ENCODE peak calls at places on chromosomes 16 and 17, in four cellular contexts. One of them, this sample, is unnamed.

GRCh38 chr17:1362964-1363363 is 37.1 kb downstream of the YWHAE start:
- DNase-seq in GM13976: no peak
- DNase-seq in neural progenitor cell: no peak
- DNase-seq in neural crest cell: no peak
- DNase-seq in this sample: no peak

GRCh38 chr16:78503501-78504110 is 404.2 kb downstream of the WWOX start:
- DNase-seq in GM13976: peak
- DNase-seq in neural progenitor cell: peak
- DNase-seq in neural crest cell: peak
- DNase-seq in this sample: peak

GRCh38 chr17:11564483-11565380 is 33.5 kb upstream of the DNAH9 start:
- DNase-seq in GM13976: no peak
- DNase-seq in neural progenitor cell: no peak
- DNase-seq in neural crest cell: no peak
- DNase-seq in this sample: no peak

GRCh38 chr17:76585649-76586593 is at the start of gene ST6GALNAC2:
- DNase-seq in GM13976: peak
- DNase-seq in neural progenitor cell: peak
- DNase-seq in neural crest cell: peak
- DNase-seq in this sample: no peak

GRCh38 chr16:89397331-89397861 is 93.0 kb downstream of the ANKRD11 start:
- DNase-seq in GM13976: no peak
- DNase-seq in neural progenitor cell: no peak
- DNase-seq in neural crest cell: no peak
- DNase-seq in this sample: no peak

GRCh38 chr16:64991011-64991410 is 130.9 kb downstream of the CDH11 start:
- DNase-seq in GM13976: no peak
- DNase-seq in neural progenitor cell: no peak
- DNase-seq in neural crest cell: no peak
- DNase-seq in this sample: no peak

GRCh38 chr16:64907844-64908243 is 214.0 kb downstream of the CDH11 start:
- DNase-seq in GM13976: no peak
- DNase-seq in neural progenitor cell: no peak
- DNase-seq in neural crest cell: no peak
- DNase-seq in this sample: no peak

GRCh38 chr16:20822451-20823128 is 16.3 kb downstream of the REXO5 start:
- DNase-seq in GM13976: no peak
- DNase-seq in neural progenitor cell: no peak
- DNase-seq in neural crest cell: no peak
- DNase-seq in this sample: no peak

GRCh38 chr17:8857919-8858318 is 9.6 kb downstream of the PIK3R6 start:
- DNase-seq in GM13976: peak
- DNase-seq in neural progenitor cell: no peak
- DNase-seq in neural crest cell: no peak
- DNase-seq in this sample: no peak

GRCh38 chr17:12618557-12618956 is 47.1 kb upstream of the MYOCD start:
- DNase-seq in GM13976: no peak
- DNase-seq in neural progenitor cell: no peak
- DNase-seq in neural crest cell: no peak
- DNase-seq in this sample: no peak

GRCh38 chr17:1649844-1650409 is at the start of gene RILP:
- DNase-seq in GM13976: peak
- DNase-seq in neural progenitor cell: no peak
- DNase-seq in neural crest cell: no peak
- DNase-seq in this sample: no peak

GRCh38 chr16:57795431-57795878 is 6.8 kb downstream of the KIFC3 start:
- DNase-seq in GM13976: peak
- DNase-seq in neural progenitor cell: peak
- DNase-seq in neural crest cell: no peak
- DNase-seq in this sample: peak

GRCh38 chr17:14211778-14212177 is 24.9 kb downstream of the CDRT15 start:
- DNase-seq in GM13976: peak
- DNase-seq in neural progenitor cell: no peak
- DNase-seq in neural crest cell: no peak
- DNase-seq in this sample: no peak

GRCh38 chr17:61131555-61131954 is 268.1 kb upstream of the TBX2 start:
- DNase-seq in GM13976: no peak
- DNase-seq in neural progenitor cell: no peak
- DNase-seq in neural crest cell: no peak
- DNase-seq in this sample: no peak

GRCh38 chr16:10972108-10972955 is 28.0 kb downstream of the CLEC16A start:
- DNase-seq in GM13976: no peak
- DNase-seq in neural progenitor cell: no peak
- DNase-seq in neural crest cell: no peak
- DNase-seq in this sample: no peak

GRCh38 chr17:48816774-48817590 is at the start of gene TTLL6:
- DNase-seq in GM13976: peak
- DNase-seq in neural progenitor cell: peak
- DNase-seq in neural crest cell: peak
- DNase-seq in this sample: peak

GRCh38 chr16:2981899-2982250 is 1.6 kb upstream of the PKMYT1 start:
- DNase-seq in GM13976: no peak
- DNase-seq in neural progenitor cell: peak
- DNase-seq in neural crest cell: no peak
- DNase-seq in this sample: no peak

GRCh38 chr16:81004646-81005353 is 1.9 kb downstream of the CMC2 start:
- DNase-seq in GM13976: no peak
- DNase-seq in neural progenitor cell: peak
- DNase-seq in neural crest cell: no peak
- DNase-seq in this sample: peak

GRCh38 chr17:76276461-76277299 is 11.5 kb downstream of the UBALD2 start:
- DNase-seq in GM13976: no peak
- DNase-seq in neural progenitor cell: no peak
- DNase-seq in neural crest cell: no peak
- DNase-seq in this sample: no peak

GRCh38 chr17:62718420-62718819 is 89.7 kb downstream of the MARCHF10 start:
- DNase-seq in GM13976: no peak
- DNase-seq in neural progenitor cell: no peak
- DNase-seq in neural crest cell: no peak
- DNase-seq in this sample: no peak

GRCh38 chr17:58974354-58974753 is 132.3 kb downstream of the TRIM37 start:
- DNase-seq in GM13976: peak
- DNase-seq in neural progenitor cell: no peak
- DNase-seq in neural crest cell: no peak
- DNase-seq in this sample: no peak

GRCh38 chr17:21375757-21376584 is at the start of gene KCNJ12:
- DNase-seq in GM13976: no peak
- DNase-seq in neural progenitor cell: peak
- DNase-seq in neural crest cell: peak
- DNase-seq in this sample: no peak

GRCh38 chr16:49928176-49928892 is 72.4 kb upstream of the ZNF423 start:
- DNase-seq in GM13976: no peak
- DNase-seq in neural progenitor cell: no peak
- DNase-seq in neural crest cell: no peak
- DNase-seq in this sample: no peak

GRCh38 chr16:24540575-24541240 is 1.3 kb downstream of the RBBP6 start:
- DNase-seq in GM13976: no peak
- DNase-seq in neural progenitor cell: peak
- DNase-seq in neural crest cell: no peak
- DNase-seq in this sample: peak

GRCh38 chr17:59479141-59479540 is 86.3 kb upstream of the DHX40 start:
- DNase-seq in GM13976: no peak
- DNase-seq in neural progenitor cell: no peak
- DNase-seq in neural crest cell: no peak
- DNase-seq in this sample: no peak

GRCh38 chr17:37829446-37830142 is 84.7 kb upstream of the HNF1B start:
- DNase-seq in GM13976: no peak
- DNase-seq in neural progenitor cell: no peak
- DNase-seq in neural crest cell: no peak
- DNase-seq in this sample: peak

GRCh38 chr16:527015-527903 is at the start of gene CAPN15:
- DNase-seq in GM13976: peak
- DNase-seq in neural progenitor cell: peak
- DNase-seq in neural crest cell: peak
- DNase-seq in this sample: peak

GRCh38 chr17:489758-490329 is 137.2 kb upstream of the RPH3AL start:
- DNase-seq in GM13976: peak
- DNase-seq in neural progenitor cell: peak
- DNase-seq in neural crest cell: peak
- DNase-seq in this sample: peak

GRCh38 chr17:57874434-57875108 is 24.7 kb upstream of the MRPS23 start:
- DNase-seq in GM13976: no peak
- DNase-seq in neural progenitor cell: peak
- DNase-seq in neural crest cell: peak
- DNase-seq in this sample: no peak

GRCh38 chr16:57649443-57649751 is 18.7 kb upstream of the ADGRG3 start:
- DNase-seq in GM13976: no peak
- DNase-seq in neural progenitor cell: no peak
- DNase-seq in neural crest cell: no peak
- DNase-seq in this sample: no peak

DNA sequence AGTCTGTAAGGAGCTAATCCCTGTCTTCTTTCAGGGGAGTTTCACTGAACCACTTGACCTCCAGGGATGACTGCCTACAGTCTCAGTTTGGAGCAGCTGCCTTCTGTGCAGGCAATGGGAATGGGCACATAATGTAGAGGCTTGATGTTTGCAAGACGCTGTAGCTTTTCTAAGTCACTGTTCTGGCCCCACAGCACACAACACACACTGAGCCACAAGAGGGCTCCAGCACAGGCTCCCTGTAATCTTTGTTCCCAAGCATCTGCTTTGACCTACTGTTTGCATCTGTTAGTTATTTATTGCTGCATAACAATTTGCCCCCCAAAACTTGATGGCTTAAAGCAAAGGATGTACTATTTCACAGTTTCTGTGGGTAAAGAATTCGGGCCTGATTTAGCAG is 419.0 kb upstream of the ASIC2 start:
- DNase-seq in GM13976: no peak
- DNase-seq in neural progenitor cell: peak
- DNase-seq in neural crest cell: no peak
- DNase-seq in this sample: no peak
- TF ChIP-seq CTCF in GM13976: no peak
- TF ChIP-seq CTCF in neural progenitor cell: peak
- TF ChIP-seq CTCF in neural crest cell: peak
- TF ChIP-seq CTCF in this sample: peak

DNA sequence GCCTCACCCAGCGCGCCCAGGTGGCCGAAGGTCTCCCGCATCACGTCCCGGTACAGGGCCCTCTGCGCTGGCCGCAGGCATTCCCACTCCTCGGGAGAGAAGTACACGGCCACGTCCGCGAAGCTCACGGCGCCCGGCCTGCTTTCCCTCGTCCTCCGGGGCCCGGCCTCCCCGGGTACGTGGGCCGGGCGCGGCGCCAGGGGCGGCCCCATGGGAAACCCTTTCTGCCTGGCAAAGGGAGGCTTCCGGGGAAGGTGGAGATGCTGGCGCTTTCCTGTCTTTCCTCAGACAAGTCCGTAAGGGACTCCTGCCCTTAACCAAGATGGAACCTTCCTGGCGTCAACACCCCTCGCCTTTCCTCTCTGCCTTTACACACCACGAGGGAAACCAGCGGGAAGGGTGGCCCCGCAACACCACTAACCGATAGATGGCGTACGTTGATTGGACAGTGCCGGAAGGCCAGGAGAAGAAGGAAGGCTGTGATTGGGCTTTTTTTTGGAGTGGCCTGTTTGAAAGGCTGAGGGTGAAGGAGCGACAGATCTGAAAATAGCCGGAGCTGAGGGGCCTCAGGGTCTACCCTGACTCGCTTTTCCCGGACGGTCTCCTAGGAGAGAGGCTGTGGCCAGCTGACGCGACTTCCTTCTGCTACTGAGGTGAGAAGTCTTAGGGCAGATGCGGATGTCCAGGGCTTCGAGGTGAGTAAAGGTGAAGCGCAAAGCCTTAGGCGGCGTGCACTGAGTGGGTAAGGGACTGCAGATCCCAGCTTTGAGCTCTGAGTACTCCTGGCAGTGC is at the start of gene ZNF785:
- DNase-seq in GM13976: peak
- DNase-seq in neural progenitor cell: peak
- DNase-seq in neural crest cell: peak
- DNase-seq in this sample: peak
- TF ChIP-seq CTCF in GM13976: no peak
- TF ChIP-seq CTCF in neural progenitor cell: peak
- TF ChIP-seq CTCF in neural crest cell: no peak
- TF ChIP-seq CTCF in this sample: peak

GRCh38 chr17:82022310-82022980 is at the start of gene CENPX:
- DNase-seq in GM13976: no peak
- DNase-seq in neural progenitor cell: peak
- DNase-seq in neural crest cell: peak
- DNase-seq in this sample: no peak
- TF ChIP-seq CTCF in GM13976: no peak
- TF ChIP-seq CTCF in neural progenitor cell: no peak
- TF ChIP-seq CTCF in neural crest cell: no peak
- TF ChIP-seq CTCF in this sample: no peak

DNA sequence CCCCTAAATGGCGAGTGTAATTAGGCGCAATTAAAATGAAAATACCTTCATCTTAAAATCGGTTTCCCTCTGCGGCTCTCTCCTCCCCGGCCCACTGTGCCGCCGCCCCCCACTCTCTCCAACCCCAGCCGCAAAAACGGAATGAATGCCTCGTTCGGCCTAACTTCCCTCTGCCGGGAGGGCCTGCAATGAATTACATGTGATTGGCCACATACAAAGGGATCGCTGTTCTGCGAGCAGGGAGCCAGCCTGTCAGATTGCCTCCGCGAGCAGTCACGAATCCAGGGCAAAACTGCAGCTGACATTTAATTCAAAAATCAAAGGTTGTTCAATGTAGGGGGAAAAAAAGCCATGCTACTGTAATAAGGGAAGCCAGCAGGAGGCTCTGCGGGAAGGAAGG is 85.0 kb downstream of the TBC1D16 start:
- DNase-seq in GM13976: no peak
- DNase-seq in neural progenitor cell: peak
- DNase-seq in neural crest cell: peak
- DNase-seq in this sample: no peak
- TF ChIP-seq CTCF in GM13976: no peak
- TF ChIP-seq CTCF in neural progenitor cell: no peak
- TF ChIP-seq CTCF in neural crest cell: no peak
- TF ChIP-seq CTCF in this sample: no peak

DNA sequence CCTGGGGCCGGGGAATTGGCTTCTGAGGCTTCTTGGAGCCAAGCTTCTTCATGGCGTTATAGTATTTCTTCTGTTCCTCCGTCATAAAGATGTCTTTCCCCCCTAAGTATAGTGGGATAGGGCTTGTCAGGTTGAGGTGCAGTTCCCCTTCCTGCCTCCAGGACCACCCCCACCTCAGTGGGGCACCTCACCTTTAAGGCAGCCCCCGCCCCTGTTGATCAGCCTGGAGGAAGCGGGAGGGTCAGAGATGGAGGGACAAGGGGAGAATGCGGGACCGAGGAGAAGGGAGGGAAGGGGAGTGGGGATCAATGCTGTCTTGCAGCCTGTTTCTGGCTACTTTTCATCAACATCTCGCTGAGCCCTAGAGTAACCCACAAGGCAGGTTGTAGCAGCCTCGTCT is 11.6 kb upstream of the CD79B start:
- DNase-seq in GM13976: no peak
- DNase-seq in neural progenitor cell: no peak
- DNase-seq in neural crest cell: no peak
- DNase-seq in this sample: no peak
- TF ChIP-seq CTCF in GM13976: no peak
- TF ChIP-seq CTCF in neural progenitor cell: peak
- TF ChIP-seq CTCF in neural crest cell: no peak
- TF ChIP-seq CTCF in this sample: no peak